ENCODE peak calls at places on chromosomes 5 and 9, in four cellular contexts. P is NCI-H1417, V is psoas muscle, E is HEK293T. H is an unnamed sample.
A peak's percentile ranks its signal among the peaks of the same experiment; 100 is the strongest.

GRCh38 chr9:37730840-37731239 is 22.8 kb upstream of the TRMT10B start:
- DNase-seq in V (no peak), P (no peak), E (no peak), H (no peak)

GRCh38 chr9:17578911-17579793 is at the start of gene SH3GL2:
- DNase-seq in V (no peak), P (peak; percentile 87), E (peak; percentile 58), H (peak; percentile 91)

GRCh38 chr9:126147186-126147585 is 179.4 kb upstream of the MVB12B start:
- DNase-seq in V (no peak), E (peak; percentile 12), P (peak; percentile 55), H (no peak)

GRCh38 chr9:127058645-127059021 is 63.8 kb downstream of the ANGPTL2 start:
- DNase-seq in E (no peak), V (no peak), P (no peak), H (no peak)

GRCh38 chr9:127979333-127980055 is 1.3 kb downstream of the EEIG1 start:
- DNase-seq in E (no peak), V (peak; percentile 58), P (peak; percentile 75), H (peak; percentile 48)

GRCh38 chr5:73641811-73642210 is 15.8 kb downstream of the ARHGEF28 start:
- DNase-seq in E (no peak), P (no peak), V (no peak), H (no peak)

GRCh38 chr9:27749838-27750237 is 176.6 kb upstream of the C9orf72 start:
- DNase-seq in E (no peak), P (no peak), V (no peak), H (no peak)

GRCh38 chr9:127612993-127613954 is 1.2 kb downstream of the STXBP1 start:
- DNase-seq in V (peak; percentile 78), P (peak; percentile 76), E (peak; percentile 53), H (peak; percentile 87)

GRCh38 chr5:96844476-96844990 is 31.8 kb upstream of the ERAP2 start:
- DNase-seq in E (no peak), V (no peak), P (no peak), H (no peak)

GRCh38 chr5:171485668-171486067 is 66.2 kb downstream of the FGF18 start:
- DNase-seq in V (no peak), P (no peak), E (no peak), H (no peak)

GRCh38 chr9:70205366-70206020 is 53.3 kb upstream of the SMC5 start:
- DNase-seq in V (no peak), E (no peak), P (peak; percentile 3), H (no peak)

GRCh38 chr9:16202913-16203734 is 650.3 kb downstream of the CCDC171 start:
- DNase-seq in V (no peak), P (no peak), E (no peak), H (no peak)

GRCh38 chr9:135212961-135213360 is 125.5 kb downstream of the OLFM1 start:
- DNase-seq in V (no peak), P (no peak), E (no peak), H (no peak)

GRCh38 chr5:154176191-154176590 is 14.3 kb upstream of the GALNT10 start:
- DNase-seq in P (no peak), E (no peak), V (no peak), H (no peak)

GRCh38 chr9:137977572-137978261 is 100.1 kb downstream of the CACNA1B start:
- DNase-seq in V (no peak), E (no peak), P (no peak), H (no peak)

GRCh38 chr9:77864096-77864889 is 167.3 kb downstream of the GNAQ start:
- DNase-seq in P (no peak), E (no peak), V (no peak), H (no peak)

GRCh38 chr9:109779711-109780452 is at the start of gene PALM2AKAP2:
- DNase-seq in E (peak; percentile 76), V (peak; percentile 74), P (peak; percentile 80), H (peak; percentile 89)

GRCh38 chr9:137030528-137030927 is 1.4 kb downstream of the FUT7 start:
- DNase-seq in P (no peak), V (no peak), E (no peak), H (peak; percentile 51)

GRCh38 chr5:9538504-9538903 is 7.4 kb downstream of the SEMA5A start:
- DNase-seq in V (no peak), P (no peak), E (no peak), H (no peak)

GRCh38 chr5:111984044-111984443 is 227.1 kb upstream of the NREP start:
- DNase-seq in E (no peak), V (no peak), P (no peak), H (peak; percentile 41)

GRCh38 chr9:124781967-124782660 is 5.2 kb downstream of the OLFML2A start:
- DNase-seq in V (no peak), E (no peak), P (no peak), H (no peak)

GRCh38 chr9:6870650-6871477 is 113.1 kb downstream of the KDM4C start:
- DNase-seq in E (no peak), V (no peak), P (no peak), H (no peak)

GRCh38 chr5:116442095-116442534 is 132.5 kb downstream of the SEMA6A start:
- DNase-seq in P (peak; percentile 5), V (peak; percentile 30), E (no peak), H (no peak)

GRCh38 chr5:140114341-140115185 is 654 bp downstream of the PURA start:
- DNase-seq in P (peak; percentile 61), V (peak; percentile 74), E (peak; percentile 28), H (peak; percentile 87)

GRCh38 chr5:79454043-79454442 is 59.9 kb downstream of the HOMER1 start:
- DNase-seq in P (no peak), V (no peak), E (no peak), H (no peak)

H was measured in left kidney.